ENCODE peak calls at places on chromosomes 6 and 20, in ten cellular contexts. P is K562, F is spleen, U is breast epithelium, Z is stomach, A is Panc1, B is HCT116, C is GM23338, M is esophagus muscularis mucosa, T is suprapubic skin. V is an unnamed sample.

GRCh38 chr6:39189915-39190544 is 39.2 kb downstream of the KCNK5 start:
- DNase-seq in C (peak), Z (peak), M (no peak), B (no peak), A (no peak), P (peak), U (no peak), T (no peak), F (no peak), V (no peak)

GRCh38 chr6:99024089-99024488 is 76.3 kb upstream of the FBXL4 start:
- DNase-seq in Z (no peak), A (no peak), C (no peak), U (no peak), B (no peak), T (no peak), F (no peak), M (no peak), P (no peak), V (no peak)

GRCh38 chr6:52538921-52539354 is 37.9 kb downstream of the TRAM2 start:
- DNase-seq in P (no peak), Z (no peak), F (no peak), A (no peak), M (no peak), B (no peak), U (no peak), C (no peak), T (no peak), V (no peak)

GRCh38 chr20:63846128-63846771 is 15.0 kb upstream of the ABHD16B start:
- DNase-seq in M (no peak), Z (no peak), P (peak), B (no peak), T (no peak), F (peak), C (peak), A (no peak), U (no peak), V (no peak)

GRCh38 chr6:35419431-35419830 is 32.7 kb upstream of the FANCE start:
- DNase-seq in F (no peak), P (peak), M (no peak), U (no peak), C (peak), B (no peak), Z (no peak), T (no peak), A (no peak), V (no peak)

GRCh38 chr6:132495604-132496079 is 17.3 kb downstream of the STX7 start:
- DNase-seq in F (no peak), Z (no peak), M (no peak), B (no peak), U (no peak), C (no peak), T (no peak), A (no peak), P (no peak), V (no peak)

GRCh38 chr6:27145731-27146455 is 101.6 kb upstream of the PRSS16 start:
- DNase-seq in Z (peak), U (peak), B (peak), T (peak), A (peak), M (peak), C (peak), P (peak), F (peak), V (peak)

GRCh38 chr6:52826513-52826912 is 14.1 kb downstream of the GSTA5 start:
- DNase-seq in F (no peak), T (no peak), M (no peak), A (no peak), Z (no peak), C (no peak), B (no peak), P (no peak), U (no peak), V (no peak)

GRCh38 chr20:39960522-39961420 is 728.3 kb downstream of the MAFB start:
- DNase-seq in U (no peak), A (no peak), B (no peak), Z (no peak), F (no peak), C (peak), M (no peak), P (no peak), T (no peak), V (no peak)

GRCh38 chr20:35828434-35828833 is 56.6 kb downstream of the PHF20 start:
- DNase-seq in F (no peak), M (no peak), P (no peak), B (no peak), U (no peak), T (no peak), Z (peak), A (no peak), C (no peak), V (no peak)

DNA sequence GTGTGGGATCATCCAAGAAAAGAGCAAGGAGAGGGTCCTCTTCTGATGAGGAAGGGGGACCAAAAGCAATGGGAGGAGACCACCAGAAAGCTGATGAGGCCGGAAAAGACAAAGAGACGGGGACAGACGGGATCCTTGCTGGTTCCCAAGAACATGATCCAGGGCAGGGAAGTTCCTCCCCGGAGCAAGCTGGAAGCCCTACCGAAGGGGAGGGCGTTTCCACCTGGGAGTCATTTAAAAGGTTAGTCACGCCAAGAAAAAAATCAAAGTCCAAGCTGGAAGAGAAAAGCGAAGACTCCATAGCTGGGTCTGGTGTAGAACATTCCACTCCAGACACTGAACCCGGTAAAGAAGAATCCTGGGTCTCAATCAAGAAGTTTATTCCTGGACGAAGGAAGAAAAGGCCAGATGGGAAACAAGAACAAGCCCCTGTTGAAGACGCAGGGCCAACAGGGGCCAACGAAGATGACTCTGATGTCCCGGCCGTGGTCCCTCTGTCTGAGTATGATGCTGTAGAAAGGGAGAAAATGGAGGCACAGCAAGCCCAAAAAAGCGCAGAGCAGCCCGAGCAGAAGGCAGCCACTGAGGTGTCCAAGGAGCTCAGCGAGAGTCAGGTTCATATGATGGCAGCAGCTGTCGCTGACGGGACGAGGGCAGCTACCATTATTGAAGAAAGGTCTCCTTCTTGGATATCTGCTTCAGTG is 40.8 kb downstream of the ZBTB2 start:
- DNase-seq in C (no peak), A (no peak), F (no peak), P (no peak), U (no peak), M (no peak), B (no peak), T (no peak), Z (no peak), V (no peak)
- TF ChIP-seq POLR2AphosphoS5 in C (no peak), A (no peak), F (no peak), P (no peak), U (no peak), M (no peak), B (peak), T (no peak), Z (no peak), V (no peak)

DNA sequence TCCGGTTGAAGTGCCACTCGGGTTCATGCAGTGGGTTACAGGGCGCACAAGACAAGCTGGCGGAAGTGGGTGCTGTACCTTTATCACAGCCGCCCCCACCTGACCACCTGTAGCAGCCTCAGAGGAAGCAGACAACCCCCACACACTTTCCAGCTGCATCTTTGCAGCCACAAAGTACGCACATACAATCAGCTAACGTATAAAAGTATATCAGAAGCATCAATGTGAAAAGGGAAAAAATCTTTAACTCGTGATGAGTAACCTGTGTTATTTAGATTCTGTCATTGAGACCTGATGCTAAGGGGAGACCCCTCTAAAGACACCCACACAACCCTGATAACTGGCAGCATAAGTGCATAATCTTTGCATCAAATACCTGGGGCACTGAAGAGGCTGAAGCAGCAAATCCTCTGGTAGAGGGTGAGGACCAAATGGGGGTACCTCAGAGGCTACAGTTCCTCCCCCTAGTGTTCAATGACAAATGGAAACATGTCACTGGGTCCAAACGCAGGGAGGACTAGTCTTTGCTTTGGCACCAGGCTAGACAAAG is 22.1 kb downstream of the BACH2 start:
- DNase-seq in B (no peak), Z (peak), P (no peak), F (peak), C (peak), M (no peak), U (no peak), T (no peak), A (no peak), V (peak)
- H3K27ac ChIP-seq in B (no peak), Z (no peak), P (no peak), F (peak), C (no peak), M (no peak), U (no peak), T (no peak), A (no peak), V (no peak)

DNA sequence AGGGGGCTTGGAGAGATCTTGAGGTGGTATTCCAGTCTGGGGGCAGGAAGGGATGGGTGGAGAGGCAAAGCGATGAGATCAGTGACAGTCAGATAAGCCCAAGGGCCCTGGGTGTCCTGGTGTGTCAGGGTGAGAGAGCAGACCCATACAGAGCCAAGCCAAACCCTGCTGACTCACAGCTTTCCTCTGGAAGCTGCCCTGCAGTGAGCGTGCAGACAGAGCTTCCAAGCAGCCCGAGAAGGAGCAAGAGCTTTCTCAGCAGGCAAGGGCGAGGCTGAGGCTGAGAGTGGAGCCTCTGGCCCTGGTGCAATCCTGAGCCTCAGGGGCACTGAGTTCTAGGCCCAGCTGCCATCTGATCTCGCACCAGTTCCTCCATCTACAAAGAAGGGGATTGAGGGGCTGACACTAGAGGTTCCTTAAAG is 91.1 kb upstream of the HIVEP1 start:
- DNase-seq in A (no peak), M (no peak), B (peak), U (no peak), F (no peak), T (no peak), P (peak), Z (peak), C (no peak), V (no peak)
- TF ChIP-seq POLR2AphosphoS5 in A (no peak), M (peak), B (no peak), U (no peak), F (no peak), T (no peak), P (no peak), Z (no peak), C (no peak), V (no peak)

GRCh38 chr6:40996591-40997247 is 42.3 kb downstream of the UNC5CL start:
- DNase-seq in F (no peak), T (no peak), C (peak), A (no peak), B (no peak), M (no peak), P (peak), U (no peak), Z (peak), V (peak)
- H3K27ac ChIP-seq in F (no peak), T (no peak), C (peak), A (peak), B (peak), M (peak), P (peak), U (peak), Z (peak), V (peak)

DNA sequence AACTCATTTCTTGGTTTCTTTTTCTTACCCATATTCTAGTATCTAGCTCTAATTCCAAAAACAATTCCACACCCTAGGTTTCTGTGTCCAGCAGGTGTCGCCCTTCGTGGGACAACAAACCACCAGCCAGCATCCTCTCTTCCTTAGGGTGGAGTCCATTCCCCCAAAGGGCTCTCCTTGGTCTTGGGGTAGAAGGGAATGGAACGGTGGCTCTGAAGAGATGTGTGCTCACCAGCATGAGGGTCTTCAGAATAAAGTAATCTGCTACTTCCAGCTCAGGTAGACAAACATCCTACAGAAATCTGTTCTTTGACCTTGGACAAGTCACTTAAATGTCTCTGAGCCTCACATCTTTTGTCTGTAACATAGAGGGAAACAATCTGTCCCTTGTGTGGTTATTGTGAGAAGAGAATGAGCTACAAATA is 7.2 kb downstream of the HLA-DMB start:
- DNase-seq in M (no peak), F (peak), T (no peak), C (peak), A (peak), B (peak), Z (peak), U (peak), P (peak), V (peak)
- TF ChIP-seq POLR2AphosphoS5 in M (peak), F (no peak), T (no peak), C (no peak), A (no peak), B (no peak), Z (no peak), U (peak), P (no peak), V (peak)

GRCh38 chr20:50405235-50405914 is 104.8 kb upstream of the PTPN1 start:
- DNase-seq in T (no peak), C (no peak), F (no peak), A (no peak), U (no peak), M (no peak), B (no peak), Z (no peak), P (no peak), V (no peak)

GRCh38 chr20:50406610-50407136 is 103.5 kb upstream of the PTPN1 start:
- DNase-seq in B (no peak), M (no peak), Z (no peak), A (no peak), P (no peak), C (no peak), F (no peak), U (no peak), T (no peak), V (no peak)

GRCh38 chr20:50405915-50406609 is 104.1 kb upstream of the PTPN1 start:
- DNase-seq in A (no peak), P (no peak), Z (no peak), C (no peak), M (no peak), F (no peak), T (no peak), U (no peak), B (no peak), V (no peak)

GRCh38 chr20:50403565-50404418 is 106.4 kb upstream of the PTPN1 start:
- DNase-seq in P (no peak), A (no peak), F (no peak), T (no peak), U (no peak), Z (peak), B (no peak), M (no peak), C (no peak), V (no peak)

DNA sequence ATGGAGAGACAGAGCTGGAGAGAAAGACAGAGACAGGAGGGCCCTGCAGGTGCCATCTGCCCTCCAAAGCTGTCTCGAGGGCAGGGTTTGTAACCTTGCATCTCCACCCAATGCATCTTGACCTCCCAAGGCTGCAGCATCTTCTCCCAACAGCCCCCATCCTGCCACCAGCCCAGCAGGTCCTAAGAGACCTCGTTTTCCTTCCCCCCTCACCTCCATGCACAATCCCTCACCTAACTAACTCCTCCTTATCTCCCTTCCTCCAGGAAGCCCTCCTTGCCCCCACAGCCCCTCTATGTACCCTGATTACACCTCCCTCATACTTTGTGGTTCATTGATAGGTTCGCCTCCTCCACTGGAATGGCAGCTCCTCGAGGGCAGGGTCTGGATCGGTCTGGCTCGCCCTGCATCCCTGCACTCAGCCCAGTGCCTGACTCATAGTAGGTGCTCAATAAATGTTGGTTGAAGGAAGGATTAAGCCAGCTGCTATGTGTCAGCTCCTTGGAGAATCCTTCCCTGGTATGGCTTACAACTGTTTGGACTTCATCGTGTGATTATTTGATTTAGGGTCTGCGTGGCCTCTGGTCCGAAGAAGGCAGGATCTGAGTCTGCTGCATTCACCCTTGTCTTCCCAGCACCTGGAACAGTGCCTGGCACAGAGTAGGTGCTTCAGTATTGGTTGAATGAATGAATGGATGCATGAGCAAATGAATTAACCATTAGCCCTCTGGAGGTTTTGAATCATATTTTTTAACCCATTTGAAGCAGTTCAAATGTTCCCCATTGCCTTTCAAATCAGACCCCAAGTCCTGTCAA is 105.6 kb upstream of the PTPN1 start:
- DNase-seq in A (no peak), U (no peak), T (no peak), M (no peak), C (no peak), P (no peak), Z (no peak), B (no peak), F (no peak), V (no peak)
- H3K27ac ChIP-seq in A (no peak), U (no peak), T (no peak), M (no peak), C (no peak), P (no peak), Z (no peak), B (no peak), F (no peak), V (peak)

GRCh38 chr20:62704341-62704948 is 4.2 kb upstream of the NTSR1 start:
- DNase-seq in C (no peak), U (peak), T (peak), M (no peak), F (peak), P (peak), B (peak), Z (peak), A (peak), V (peak)
- TF ChIP-seq POLR2AphosphoS5 in C (no peak), U (no peak), T (no peak), M (peak), F (peak), P (no peak), B (peak), Z (no peak), A (peak), V (peak)

GRCh38 chr20:61830956-61831355 is 234.7 kb downstream of the TAF4 start:
- DNase-seq in T (no peak), B (no peak), C (no peak), M (no peak), A (no peak), Z (no peak), F (peak), P (no peak), U (no peak), V (no peak)
- H3K27ac ChIP-seq in T (no peak), B (no peak), C (no peak), M (no peak), A (no peak), Z (no peak), F (no peak), P (no peak), U (no peak), V (no peak)

DNA sequence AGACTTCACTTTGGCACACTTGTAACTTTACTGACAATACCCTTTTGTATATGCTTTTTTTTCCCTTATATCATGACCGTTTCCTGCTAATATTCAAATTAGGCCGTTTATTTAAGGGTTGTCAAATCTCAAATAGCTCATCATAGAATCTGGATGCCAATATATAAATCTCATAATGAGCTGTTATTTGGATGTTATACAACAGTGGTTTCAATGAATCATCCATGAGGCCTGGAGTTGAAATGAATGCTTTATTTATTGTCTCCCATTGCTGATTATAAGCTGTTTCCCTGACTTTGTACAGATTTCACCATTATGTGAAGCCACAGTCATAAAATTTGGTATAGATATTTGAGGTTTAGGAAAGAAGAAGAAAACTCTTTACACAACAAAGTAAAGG is 256.1 kb downstream of the PLCB1 start:
- DNase-seq in A (no peak), F (no peak), M (no peak), P (no peak), U (no peak), Z (no peak), C (no peak), B (no peak), T (no peak), V (no peak)
- TF ChIP-seq POLR2AphosphoS5 in A (no peak), F (no peak), M (no peak), P (no peak), U (no peak), Z (no peak), C (no peak), B (no peak), T (no peak), V (no peak)

GRCh38 chr20:836188-836587 is 2.7 kb downstream of the FAM110A start:
- DNase-seq in Z (no peak), U (no peak), A (no peak), F (no peak), C (no peak), P (no peak), B (no peak), M (no peak), T (no peak), V (no peak)

GRCh38 chr20:840503-840857 is 7.0 kb downstream of the FAM110A start:
- DNase-seq in F (no peak), M (no peak), B (no peak), T (no peak), C (no peak), P (no peak), U (no peak), A (no peak), Z (no peak), V (no peak)

GRCh38 chr20:840858-841567 is 7.5 kb downstream of the FAM110A start:
- DNase-seq in C (peak), F (peak), M (no peak), B (no peak), U (peak), Z (peak), P (no peak), A (no peak), T (no peak), V (peak)

GRCh38 chr20:839626-840025 is 6.1 kb downstream of the FAM110A start:
- DNase-seq in Z (no peak), A (no peak), M (no peak), B (no peak), C (no peak), U (no peak), T (no peak), P (no peak), F (no peak), V (no peak)

GRCh38 chr20:839015-839414 is 5.5 kb downstream of the FAM110A start:
- DNase-seq in P (no peak), C (peak), M (no peak), A (no peak), B (no peak), T (no peak), F (no peak), Z (no peak), U (no peak), V (no peak)
- H3K27ac ChIP-seq in P (no peak), C (no peak), M (no peak), A (no peak), B (no peak), T (no peak), F (no peak), Z (no peak), U (no peak), V (no peak)

V was measured in prostate gland.